ENCODE peak calls at places on chromosomes 3 and 15, in seven cellular contexts. K, C, E, G, Y, S and U are unnamed samples.

GRCh38 chr3:141644931-141645330 is 93.2 kb upstream of the RNF7 start:
- DNase-seq in C (peak; percentile 97), K (peak; percentile 23), E (peak; percentile 95), Y (peak; percentile 28), G (peak; percentile 77), S (peak; percentile 71), U (peak; percentile 78)

GRCh38 chr3:170977911-170978310 is 48.6 kb downstream of the SLC2A2 start:
- DNase-seq in K (no peak), G (no peak), E (no peak), C (no peak), Y (no peak), S (no peak), U (no peak)

GRCh38 chr3:57826952-57827723 is 71.0 kb downstream of the SLMAP start:
- DNase-seq in C (no peak), E (no peak), S (no peak), Y (no peak), G (no peak), K (no peak), U (no peak)

GRCh38 chr3:136861890-136862610 is at the start of gene NCK1:
- DNase-seq in K (peak; percentile 96), E (peak; percentile 99), Y (peak; percentile 99), S (peak; percentile 98), G (peak; percentile 99), C (peak; percentile 94), U (peak; percentile 99)

GRCh38 chr3:82643948-82644347 is 882.5 kb upstream of the GBE1 start:
- DNase-seq in K (peak; percentile 9), Y (no peak), S (no peak), C (no peak), G (no peak), E (no peak), U (no peak)

GRCh38 chr15:67097893-67098740 is 32.7 kb downstream of the SMAD3 start:
- DNase-seq in E (no peak), G (no peak), C (no peak), S (no peak), Y (no peak), K (no peak), U (no peak)

GRCh38 chr3:123739754-123740153 is 144.4 kb downstream of the MYLK start:
- DNase-seq in G (no peak), C (no peak), S (no peak), E (peak; percentile 46), K (no peak), Y (no peak), U (no peak)

GRCh38 chr15:63287109-63287508 is 9.7 kb downstream of the APH1B start:
- DNase-seq in C (no peak), G (no peak), S (no peak), E (no peak), K (no peak), Y (no peak), U (no peak)

GRCh38 chr15:66858423-66859207 is 156.6 kb downstream of the SMAD6 start:
- DNase-seq in K (no peak), G (no peak), Y (no peak), C (no peak), S (no peak), E (no peak), U (no peak)

GRCh38 chr3:120174811-120175210 is 80.6 kb upstream of the GSK3B start:
- DNase-seq in Y (no peak), S (no peak), G (no peak), E (no peak), C (no peak), K (no peak), U (peak; percentile 13)

GRCh38 chr15:75456710-75457109 is 5.2 kb upstream of the SIN3A start:
- DNase-seq in K (no peak), Y (no peak), S (no peak), E (peak; percentile 14), G (no peak), C (no peak), U (no peak)

GRCh38 chr3:19046440-19046839 is 101.9 kb upstream of the KCNH8 start:
- DNase-seq in Y (no peak), C (no peak), K (no peak), G (no peak), E (no peak), S (no peak), U (no peak)

GRCh38 chr3:28267984-28268849 is 26.8 kb downstream of the CMC1 start:
- DNase-seq in G (no peak), C (no peak), E (peak; percentile 48), Y (no peak), S (no peak), K (no peak), U (no peak)

GRCh38 chr15:52427804-52428203 is 100.9 kb downstream of the MYO5A start:
- DNase-seq in G (peak; percentile 60), E (no peak), K (no peak), C (no peak), S (peak; percentile 43), Y (no peak), U (no peak)

GRCh38 chr3:82382831-82383230 is 621.4 kb upstream of the GBE1 start:
- DNase-seq in E (no peak), G (no peak), C (no peak), Y (no peak), K (no peak), S (no peak), U (no peak)

GRCh38 chr3:56894912-56895431 is 93.2 kb upstream of the ARHGEF3 start:
- DNase-seq in E (no peak), G (no peak), C (no peak), S (no peak), Y (no peak), K (no peak), U (no peak)

GRCh38 chr3:127423856-127424765 is 136.3 kb upstream of the PRR20G start:
- DNase-seq in G (no peak), S (no peak), K (no peak), Y (no peak), C (peak; percentile 45), E (no peak), U (peak; percentile 26)

GRCh38 chr3:141851411-141851810 is 25.0 kb upstream of the ATP1B3 start:
- DNase-seq in Y (no peak), C (no peak), K (no peak), G (no peak), S (no peak), E (no peak), U (peak; percentile 62)

GRCh38 chr15:48477795-48478360 is 146.6 kb downstream of the DUT start:
- DNase-seq in E (no peak), Y (no peak), G (no peak), S (no peak), C (no peak), K (no peak), U (no peak)

GRCh38 chr15:88113909-88114308 is 142.6 kb downstream of the NTRK3 start:
- DNase-seq in K (no peak), S (no peak), G (no peak), Y (no peak), E (no peak), C (no peak), U (no peak)
- H3K36me3 ChIP-seq in K (no peaks in the 10 kb centered on the region), S (no peaks in the 10 kb centered on the region), G (no peaks in the 10 kb centered on the region), Y (no peaks in the 10 kb centered on the region), E (no peaks in the 10 kb centered on the region), C (no peaks in the 10 kb centered on the region), U (no peaks in the 10 kb centered on the region)

DNA sequence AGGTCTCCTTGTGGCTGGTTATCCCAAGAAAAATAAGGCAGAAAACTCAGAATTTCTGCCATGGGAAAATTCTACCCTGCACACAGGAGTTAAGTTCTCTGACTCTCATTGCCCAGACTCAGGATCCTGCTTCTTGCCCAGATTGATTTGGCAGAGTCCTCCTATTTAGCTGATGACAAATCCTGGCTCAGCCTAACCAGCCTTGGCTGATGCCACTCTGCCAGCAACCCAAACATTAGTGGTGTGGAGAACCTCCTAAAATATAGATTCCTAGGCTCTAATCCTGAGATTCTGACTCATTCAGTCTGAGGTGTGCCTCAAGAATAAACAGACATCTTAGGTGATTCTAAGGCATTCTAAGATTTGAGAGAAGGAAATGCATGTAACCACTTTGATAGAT is 60.5 kb upstream of the ACTC1 start:
- DNase-seq in K (no peak), Y (no peak), C (no peak), E (no peak), S (no peak), G (peak; percentile 37), U (no peak)
- H3K36me3 ChIP-seq in K (peaks cover 80% of the 10 kb centered on the region), Y (peaks cover 52% of the 10 kb centered on the region), C (peaks cover 15% of the 10 kb centered on the region), E (no peaks in the 10 kb centered on the region), S (no peaks in the 10 kb centered on the region), G (peaks cover 25% of the 10 kb centered on the region), U (peaks cover 37% of the 10 kb centered on the region)

DNA sequence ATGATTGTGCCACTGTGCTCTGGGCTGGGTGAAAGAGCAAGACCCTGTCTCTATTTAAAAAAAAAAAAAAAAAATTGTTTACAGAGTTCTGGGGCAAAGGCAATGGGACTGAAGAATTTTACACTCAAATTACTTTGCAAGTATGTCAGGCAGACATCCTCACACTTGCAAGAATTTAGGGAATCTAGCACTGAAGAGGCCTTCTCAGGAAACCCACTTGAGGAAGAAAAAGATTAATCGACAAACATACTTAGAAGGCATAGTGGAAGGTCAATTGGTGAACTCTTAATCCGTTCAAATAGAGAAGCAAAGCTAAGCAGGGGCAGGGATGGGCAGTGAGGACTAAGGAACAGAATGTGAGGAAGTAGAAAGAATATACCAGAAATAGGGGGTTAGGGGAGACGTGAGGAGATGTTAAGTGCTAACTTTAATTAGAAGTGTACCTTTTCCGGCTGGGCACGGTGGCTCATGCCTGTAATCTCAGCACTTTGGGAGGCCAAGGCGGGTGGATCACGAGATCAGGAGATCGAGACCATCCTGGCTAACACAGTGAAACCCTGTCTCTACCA is 15.0 kb downstream of the ST6GAL1 start:
- DNase-seq in K (no peak), S (no peak), C (no peak), G (no peak), E (no peak), Y (no peak), U (no peak)
- H3K36me3 ChIP-seq in K (peaks cover 3% of the 10 kb centered on the region), S (no peaks in the 10 kb centered on the region), C (peaks cover 26% of the 10 kb centered on the region), G (no peaks in the 10 kb centered on the region), E (no peaks in the 10 kb centered on the region), Y (peaks cover 37% of the 10 kb centered on the region), U (no peaks in the 10 kb centered on the region)

DNA sequence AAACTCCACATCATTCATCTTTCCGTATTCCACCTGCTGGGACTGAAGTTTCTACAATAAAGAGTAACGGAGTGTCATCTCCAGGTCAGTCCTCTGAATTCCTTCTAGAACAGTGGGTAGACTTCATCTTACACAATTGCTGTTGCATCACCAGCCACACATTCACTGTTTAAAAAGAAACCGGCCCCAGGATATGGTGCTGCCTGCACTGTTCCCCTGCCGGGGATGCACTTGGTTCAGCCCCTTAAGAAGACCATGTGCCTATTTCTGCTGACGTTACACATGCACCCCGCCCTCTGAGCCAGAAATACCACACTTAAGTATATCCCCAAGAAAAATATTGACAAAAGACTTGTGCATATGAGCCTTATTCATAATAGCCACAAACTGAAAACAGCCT is 233.4 kb downstream of the FEZF2 start:
- DNase-seq in K (no peak), E (no peak), C (no peak), Y (no peak), S (no peak), G (no peak), U (no peak)
- H3K36me3 ChIP-seq in K (no peaks in the 10 kb centered on the region), E (no peaks in the 10 kb centered on the region), C (no peaks in the 10 kb centered on the region), Y (no peaks in the 10 kb centered on the region), S (no peaks in the 10 kb centered on the region), G (no peaks in the 10 kb centered on the region), U (no peaks in the 10 kb centered on the region)

DNA sequence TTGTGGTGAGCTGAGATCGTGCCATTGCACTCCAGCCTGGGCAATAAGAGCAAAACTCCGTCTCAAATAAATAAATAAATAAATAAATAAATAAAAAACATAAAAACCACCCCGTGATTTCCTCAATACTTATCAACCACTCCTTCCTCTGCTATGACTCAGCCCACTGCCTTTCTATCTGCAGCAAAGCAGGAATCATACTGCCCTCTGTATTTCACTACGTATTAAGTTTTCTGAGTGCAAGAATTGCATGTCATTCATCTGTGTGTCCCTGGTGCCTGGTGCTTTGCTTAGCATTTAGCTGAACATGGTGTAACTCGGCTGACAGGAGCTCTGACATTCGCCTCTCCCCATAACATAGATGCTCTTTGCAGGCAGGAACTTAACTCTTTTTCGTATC is 7.1 kb downstream of the LSG1 start:
- DNase-seq in S (no peak), K (no peak), Y (no peak), E (no peak), C (no peak), G (no peak), U (no peak)
- H3K36me3 ChIP-seq in S (no peaks in the 10 kb centered on the region), K (peaks cover 80% of the 10 kb centered on the region), Y (peaks cover 61% of the 10 kb centered on the region), E (no peaks in the 10 kb centered on the region), C (peaks cover 38% of the 10 kb centered on the region), G (peaks cover 30% of the 10 kb centered on the region), U (peaks cover 51% of the 10 kb centered on the region)